ENCODE peak calls at places on chromosome 20, in six cellular contexts. O is dorsolateral prefrontal cortex, F is AG10803, D is left ventricle myocardium inferior, Q is tibial artery, T is MM.1S. Y is an unnamed sample.

GRCh38 chr20:5127204-5127858 is 523 bp downstream of the CDS2 start:
- DNase-seq in O (no peak), F (peak; percentile 17), D (peak; percentile 40), Q (peak; percentile 78), T (peak; percentile 69), Y (peak; percentile 54)

GRCh38 chr20:36435799-36436541 is 105.3 kb upstream of the MYL9 start:
- DNase-seq in O (no peak), F (peak; percentile 36), D (peak; percentile 71), Q (peak; percentile 75), T (no peak), Y (peak; percentile 71)

GRCh38 chr20:56273491-56273890 is 25.0 kb downstream of the MC3R start:
- DNase-seq in O (no peak), F (no peak), D (no peak), Q (no peak), T (no peak), Y (no peak)

GRCh38 chr20:57498425-57499400 is 26.2 kb downstream of the CTCFL start:
- DNase-seq in O (no peak), F (peak; percentile 21), D (no peak), Q (no peak), T (peak; percentile 88), Y (peak; percentile 3)

GRCh38 chr20:63968136-63968927 is 1.4 kb downstream of the ZNF512B start:
- DNase-seq in O (no peak), F (no peak), D (peak; percentile 12), Q (no peak), T (no peak), Y (no peak)

GRCh38 chr20:49603209-49603627 is 35.3 kb upstream of the PTGIS start:
- DNase-seq in O (no peak), F (peak; percentile 84), D (peak; percentile 46), Q (no peak), T (no peak), Y (peak; percentile 53)

GRCh38 chr20:37999526-38000263 is 33.6 kb downstream of the TTI1 start:
- DNase-seq in O (peak; percentile 54), F (no peak), D (no peak), Q (no peak), T (no peak), Y (no peak)

GRCh38 chr20:19317240-19318069 is 105.0 kb downstream of the SLC24A3 start:
- DNase-seq in O (no peak), F (no peak), D (no peak), Q (no peak), T (peak; percentile 69), Y (no peak)

GRCh38 chr20:24989162-24989561 is 3.4 kb downstream of the APMAP start:
- DNase-seq in O (no peak), F (no peak), D (no peak), Q (no peak), T (no peak), Y (no peak)

GRCh38 chr20:58638467-58639181 is 12.5 kb upstream of the STX16 start:
- DNase-seq in O (no peak), F (no peak), D (no peak), Q (peak; percentile 12), T (no peak), Y (no peak)

GRCh38 chr20:58636983-58637421 is 14.1 kb upstream of the STX16 start:
- DNase-seq in O (no peak), F (no peak), D (no peak), Q (peak; percentile 31), T (no peak), Y (no peak)

GRCh38 chr20:58637466-58638198 is 13.5 kb upstream of the STX16 start:
- DNase-seq in O (no peak), F (no peak), D (no peak), Q (peak; percentile 35), T (no peak), Y (no peak)

GRCh38 chr20:58640446-58640845 is 10.6 kb upstream of the STX16 start:
- DNase-seq in O (no peak), F (no peak), D (no peak), Q (no peak), T (no peak), Y (peak; percentile 55)

DNA sequence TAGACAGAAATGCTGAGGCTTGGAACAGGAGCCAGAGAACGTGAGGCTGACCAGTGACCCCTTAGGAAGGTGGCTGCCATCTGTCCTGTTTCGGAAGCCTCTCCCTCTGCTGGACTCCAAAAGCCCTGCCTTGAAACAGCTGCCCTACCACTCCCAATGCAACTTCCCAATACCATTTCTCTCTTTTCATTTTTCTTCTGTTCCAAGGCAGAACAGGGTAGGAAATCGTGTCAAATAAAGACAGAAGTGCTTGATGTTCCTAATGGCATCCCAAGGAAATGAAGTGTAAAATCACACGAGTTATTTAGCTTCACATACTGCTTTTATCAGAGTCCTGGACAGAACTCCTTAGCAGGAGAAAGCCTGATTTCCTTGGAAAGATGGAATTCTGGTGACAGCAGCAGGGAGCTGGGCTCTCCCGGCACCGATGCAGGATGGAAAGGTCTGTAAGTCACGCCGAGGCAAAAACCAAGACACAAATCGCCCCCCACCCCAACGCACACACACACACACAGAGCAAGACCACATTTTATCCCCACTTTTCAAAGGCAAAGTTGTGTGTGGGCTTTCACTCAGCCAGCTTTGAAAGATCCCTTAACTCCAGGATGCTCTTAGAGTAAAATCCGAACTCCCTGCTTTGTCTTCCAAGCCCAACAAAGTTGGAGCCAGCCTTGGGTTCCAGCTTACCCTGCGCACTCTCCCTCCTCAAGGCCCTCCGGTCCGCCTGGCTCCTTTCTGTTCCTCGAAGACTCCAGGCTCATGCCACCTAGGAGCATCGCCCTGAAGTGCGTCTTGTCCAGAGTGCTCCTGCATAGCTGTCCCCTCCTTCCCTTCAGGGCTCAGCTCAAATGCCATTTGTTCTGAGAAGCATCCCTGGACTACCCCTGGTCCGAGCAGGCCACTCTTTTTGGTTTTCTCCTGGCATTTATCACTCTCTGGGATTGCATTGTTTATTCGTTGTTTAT is 11.6 kb upstream of the STX16 start:
- DNase-seq in O (no peak), F (no peak), D (no peak), Q (no peak), T (no peak), Y (no peak)
- TF ChIP-seq CTCF in O (no peak), F (peak; percentile 38), D (no peak), Q (no peak), T (no peak), Y (no peak)

GRCh38 chr20:31606928-31607639 is 2.0 kb downstream of the ID1 start:
- DNase-seq in O (no peak), F (peak; percentile 41), D (no peak), Q (no peak), T (no peak), Y (peak; percentile 84)

GRCh38 chr20:31605031-31605901 is at the start of gene ID1:
- DNase-seq in O (peak; percentile 88), F (peak; percentile 90), D (peak; percentile 95), Q (peak; percentile 98), T (peak; percentile 91), Y (peak; percentile 97)

GRCh38 chr20:31605902-31606677 is 1.0 kb downstream of the ID1 start:
- DNase-seq in O (no peak), F (no peak), D (no peak), Q (peak; percentile 71), T (no peak), Y (peak; percentile 45)

GRCh38 chr20:31607640-31608255 is 2.7 kb downstream of the ID1 start:
- DNase-seq in O (no peak), F (no peak), D (no peak), Q (no peak), T (no peak), Y (peak; percentile 38)

DNA sequence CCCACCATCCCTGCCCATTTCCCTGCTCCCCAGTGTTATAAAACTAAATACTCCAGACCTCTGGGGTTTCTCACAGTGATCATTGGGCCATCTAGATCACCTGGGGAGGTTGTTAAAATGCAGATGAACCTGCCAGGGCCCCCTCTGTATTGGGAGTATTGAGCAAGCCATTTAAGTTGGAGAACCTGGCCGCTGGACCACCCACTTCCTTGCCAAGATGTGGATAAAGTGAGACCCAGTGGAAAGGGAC is 1.5 kb downstream of the ID1 start:
- DNase-seq in O (no peak), F (no peak), D (no peak), Q (no peak), T (no peak), Y (no peak)
- H3K4me3 ChIP-seq in O (peak overlapping the region; percentile 69), F (peak overlapping the region; percentile 96), D (peak overlapping the region; percentile 78), Q (peak overlapping the region; percentile 83), T (no peak overlapping the region), Y (peak overlapping the region; percentile 85)

GRCh38 chr20:23417861-23418260 is 3.4 kb downstream of the NAPB start:
- DNase-seq in O (no peak), F (no peak), D (no peak), Q (no peak), T (no peak), Y (no peak)

GRCh38 chr20:23414526-23415188 is 6.6 kb downstream of the NAPB start:
- DNase-seq in O (no peak), F (no peak), D (no peak), Q (no peak), T (no peak), Y (no peak)

GRCh38 chr20:23413862-23414422 is 7.3 kb downstream of the NAPB start:
- DNase-seq in O (no peak), F (no peak), D (no peak), Q (no peak), T (no peak), Y (no peak)

GRCh38 chr20:23415555-23415954 is 5.7 kb downstream of the NAPB start:
- DNase-seq in O (no peak), F (no peak), D (no peak), Q (no peak), T (no peak), Y (no peak)

GRCh38 chr20:23415958-23416583 is 5.2 kb downstream of the NAPB start:
- DNase-seq in O (no peak), F (peak; percentile 30), D (no peak), Q (no peak), T (no peak), Y (no peak)
- TF ChIP-seq CTCF in O (no peak), F (no peak), D (no peak), Q (no peak), T (no peak), Y (no peak)

GRCh38 chr20:62804632-62805364 is at the start of gene OGFR:
- DNase-seq in O (no peak), F (peak; percentile 41), D (peak; percentile 75), Q (peak; percentile 81), T (peak; percentile 65), Y (peak; percentile 62)

GRCh38 chr20:62807444-62808210 is 3.0 kb downstream of the OGFR start:
- DNase-seq in O (no peak), F (no peak), D (no peak), Q (no peak), T (no peak), Y (no peak)

GRCh38 chr20:62805365-62805710 is 703 bp downstream of the OGFR start:
- DNase-seq in O (no peak), F (no peak), D (no peak), Q (no peak), T (no peak), Y (no peak)

GRCh38 chr20:62805711-62806382 is 1.2 kb downstream of the OGFR start:
- DNase-seq in O (no peak), F (no peak), D (no peak), Q (no peak), T (no peak), Y (peak; percentile 80)

DNA sequence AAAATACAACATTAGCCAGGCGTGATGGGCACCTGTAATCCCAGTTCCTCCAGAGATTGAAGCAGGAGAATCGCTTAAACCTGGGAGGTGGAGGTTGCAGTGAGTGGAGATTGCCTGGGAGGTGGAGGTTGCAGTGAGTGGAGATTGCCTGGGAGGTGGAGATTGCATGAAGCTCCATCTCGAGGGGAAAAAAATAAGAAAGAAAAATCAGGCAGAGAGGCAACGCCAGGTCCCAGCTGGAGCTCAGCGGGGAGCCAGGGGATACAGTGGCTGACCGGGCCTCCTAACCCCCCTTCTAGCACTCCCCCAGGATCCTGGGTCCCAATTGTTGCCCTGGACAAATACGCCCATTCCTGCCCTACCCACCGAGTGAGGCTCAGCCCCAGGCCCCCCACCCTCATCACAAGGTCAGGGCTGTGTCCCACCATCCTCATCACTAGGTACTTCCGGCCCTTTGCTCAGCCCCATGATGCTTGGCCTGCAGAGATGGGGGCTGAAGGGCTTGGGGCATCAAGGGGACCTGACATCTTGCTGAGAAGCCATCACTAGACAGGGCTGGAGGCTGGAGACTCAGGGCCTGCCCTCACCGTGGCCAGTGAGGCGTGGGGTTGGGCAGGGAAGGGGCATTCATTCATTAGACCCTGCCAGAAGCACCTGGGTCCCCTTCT is 1.9 kb downstream of the OGFR start:
- DNase-seq in O (no peak), F (no peak), D (no peak), Q (no peak), T (no peak), Y (no peak)
- H3K4me3 ChIP-seq in O (peak overlapping the region; percentile 97), F (peak overlapping the region; percentile 80), D (peak overlapping the region; percentile 99), Q (peak overlapping the region; percentile 84), T (peak overlapping the region; percentile 88), Y (peak overlapping the region; percentile 78)

Y was measured in fibroblast of villous mesenchyme.